ENCODE peak calls at places on chromosomes 16 and 17, in five cellular contexts. C is amniotic stem cell, D is mesothelial cell of epicardium, Y is AG09319, A is NB4. S is an unnamed sample.
A peak's percentile ranks its signal among the peaks of the same experiment; 100 is the strongest.

GRCh38 chr17:5464717-5465507 is 3.9 kb downstream of the DHX33 start:
- DNase-seq in C (no peak), D (no peak), Y (no peak), A (no peak), S (no peak)

GRCh38 chr17:83200231-83200699 is 120.9 kb downstream of the METRNL start:
- DNase-seq in C (no peak), D (no peak), Y (no peak), A (peak; percentile 88), S (no peak)

GRCh38 chr17:15185625-15185991 is 79.5 kb downstream of the PMP22 start:
- DNase-seq in C (peak; percentile 30), D (no peak), Y (peak; percentile 81), A (peak; percentile 92), S (peak; percentile 64)

GRCh38 chr17:50634915-50635719 is 436 bp downstream of the ABCC3 start:
- DNase-seq in C (no peak), D (no peak), Y (no peak), A (no peak), S (no peak)

GRCh38 chr16:1325261-1325660 is 8.2 kb upstream of the BAIAP3 start:
- DNase-seq in C (no peak), D (no peak), Y (no peak), A (no peak), S (no peak)

GRCh38 chr17:80190716-80191115 is 20.9 kb downstream of the CARD14 start:
- DNase-seq in C (no peak), D (no peak), Y (no peak), A (no peak), S (no peak)

GRCh38 chr17:50947844-50948514 is 81.8 kb upstream of the TOB1 start:
- DNase-seq in C (no peak), D (peak; percentile 37), Y (no peak), A (no peak), S (no peak)

GRCh38 chr16:14669776-14670175 is 24.3 kb downstream of the PLA2G10 start:
- DNase-seq in C (no peak), D (no peak), Y (no peak), A (no peak), S (no peak)

GRCh38 chr16:57186630-57187507 is 740 bp downstream of the RSPRY1 start:
- DNase-seq in C (no peak), D (peak; percentile 41), Y (no peak), A (peak; percentile 45), S (no peak)

GRCh38 chr17:11944587-11944986 is 52.7 kb downstream of the ZNF18 start:
- DNase-seq in C (no peak), D (no peak), Y (no peak), A (no peak), S (no peak)

GRCh38 chr16:74169687-74170522 is 126.7 kb upstream of the PSMD7 start:
- DNase-seq in C (no peak), D (no peak), Y (peak; percentile 37), A (no peak), S (no peak)

GRCh38 chr17:17880577-17881196 is 43.9 kb upstream of the SREBF1 start:
- DNase-seq in C (no peak), D (no peak), Y (no peak), A (no peak), S (no peak)

GRCh38 chr16:15829460-15829859 is 27.4 kb downstream of the MYH11 start:
- DNase-seq in C (no peak), D (no peak), Y (no peak), A (peak; percentile 28), S (no peak)

GRCh38 chr17:64741038-64741641 is 79.0 kb upstream of the SMURF2 start:
- DNase-seq in C (no peak), D (peak; percentile 32), Y (no peak), A (no peak), S (peak; percentile 54)

GRCh38 chr16:4679854-4680636 is 13.3 kb upstream of the NUDT16L1 start:
- DNase-seq in C (no peak), D (peak; percentile 57), Y (no peak), A (peak; percentile 95), S (no peak)

GRCh38 chr16:67006930-67007658 is 18.7 kb downstream of the CES4A start:
- DNase-seq in C (no peak), D (no peak), Y (no peak), A (no peak), S (no peak)

GRCh38 chr17:48819466-48819865 is 2.4 kb upstream of the TTLL6 start:
- DNase-seq in C (no peak), D (no peak), Y (no peak), A (no peak), S (no peak)

GRCh38 chr16:30893082-30893743 is 664 bp downstream of the BCL7C start:
- DNase-seq in C (no peak), D (peak; percentile 46), Y (no peak), A (peak; percentile 33), S (no peak)

GRCh38 chr16:26987631-26988030 is 79.1 kb upstream of the C16orf82 start:
- DNase-seq in C (no peak), D (no peak), Y (peak; percentile 48), A (no peak), S (peak; percentile 24)

GRCh38 chr16:74936902-74937560 is 47.9 kb downstream of the WDR59 start:
- DNase-seq in C (no peak), D (no peak), Y (peak; percentile 12), A (peak; percentile 91), S (peak; percentile 78)

GRCh38 chr16:75296606-75297005 is 45.2 kb upstream of the BCAR1 start:
- DNase-seq in C (no peak), D (no peak), Y (no peak), A (no peak), S (no peak)

GRCh38 chr16:66474750-66475199 is 47.7 kb downstream of the BEAN1 start:
- DNase-seq in C (no peak), D (no peak), Y (no peak), A (peak; percentile 84), S (no peak)

GRCh38 chr17:44787271-44787940 is 28.6 kb downstream of the ADAM11 start:
- DNase-seq in C (no peak), D (no peak), Y (no peak), A (no peak), S (no peak)

GRCh38 chr17:1554751-1555617 is 7.6 kb downstream of the PITPNA start:
- DNase-seq in C (no peak), D (no peak), Y (no peak), A (no peak), S (no peak)

GRCh38 chr17:79000396-79001189 is 9.0 kb downstream of the CANT1 start:
- DNase-seq in C (no peak), D (no peak), Y (no peak), A (no peak), S (no peak)

GRCh38 chr17:76791053-76791980 is 53.4 kb downstream of the MFSD11 start:
- DNase-seq in C (peak; percentile 14), D (no peak), Y (peak; percentile 50), A (peak; percentile 76), S (no peak)

GRCh38 chr17:47694018-47694817 is at the start of gene TBKBP1:
- DNase-seq in C (no peak), D (peak; percentile 84), Y (no peak), A (peak; percentile 91), S (peak; percentile 40)

GRCh38 chr17:14320734-14321475 is 20.0 kb downstream of the HS3ST3B1 start:
- DNase-seq in C (no peak), D (no peak), Y (no peak), A (no peak), S (no peak)